ENCODE peak calls at places on chromosomes 6 and 20, in six cellular contexts. One of them, this sample, is unnamed.

GRCh38 chr6:136550330-136551071 is at the start of gene MAP7:
- DNase-seq in upper lobe of left lung: peak; percentile 87
- DNase-seq in transverse colon: peak; percentile 91
- DNase-seq in sigmoid colon: peak; percentile 70
- DNase-seq in endothelial cell of umbilical vein: peak; percentile 30
- DNase-seq in GM23338: peak; percentile 96
- DNase-seq in this sample: peak; percentile 94

GRCh38 chr20:25250508-25250907 is 2.6 kb downstream of the PYGB start:
- DNase-seq in upper lobe of left lung: no peak
- DNase-seq in transverse colon: peak; percentile 8
- DNase-seq in sigmoid colon: no peak
- DNase-seq in endothelial cell of umbilical vein: no peak
- DNase-seq in GM23338: no peak
- DNase-seq in this sample: no peak

GRCh38 chr6:158897236-158897635 is 78.1 kb upstream of the EZR start:
- DNase-seq in upper lobe of left lung: no peak
- DNase-seq in transverse colon: no peak
- DNase-seq in sigmoid colon: no peak
- DNase-seq in endothelial cell of umbilical vein: no peak
- DNase-seq in GM23338: no peak
- DNase-seq in this sample: peak; percentile 55

GRCh38 chr6:163324326-163324927 is 90.1 kb upstream of the QKI start:
- DNase-seq in upper lobe of left lung: no peak
- DNase-seq in transverse colon: no peak
- DNase-seq in sigmoid colon: no peak
- DNase-seq in endothelial cell of umbilical vein: no peak
- DNase-seq in GM23338: no peak
- DNase-seq in this sample: no peak

GRCh38 chr6:73131706-73132105 is 93.6 kb downstream of the KHDC1L start:
- DNase-seq in upper lobe of left lung: no peak
- DNase-seq in transverse colon: no peak
- DNase-seq in sigmoid colon: no peak
- DNase-seq in endothelial cell of umbilical vein: no peak
- DNase-seq in GM23338: no peak
- DNase-seq in this sample: no peak

GRCh38 chr6:77403424-77403823 is 59.9 kb downstream of the HTR1B start:
- DNase-seq in upper lobe of left lung: no peak
- DNase-seq in transverse colon: no peak
- DNase-seq in sigmoid colon: no peak
- DNase-seq in endothelial cell of umbilical vein: no peak
- DNase-seq in GM23338: no peak
- DNase-seq in this sample: no peak

GRCh38 chr6:100999034-100999597 is 118.0 kb upstream of the ASCC3 start:
- DNase-seq in upper lobe of left lung: no peak
- DNase-seq in transverse colon: no peak
- DNase-seq in sigmoid colon: no peak
- DNase-seq in endothelial cell of umbilical vein: no peak
- DNase-seq in GM23338: peak; percentile 44
- DNase-seq in this sample: no peak

GRCh38 chr6:34202329-34203201 is 34.1 kb upstream of the HMGA1 start:
- DNase-seq in upper lobe of left lung: no peak
- DNase-seq in transverse colon: no peak
- DNase-seq in sigmoid colon: no peak
- DNase-seq in endothelial cell of umbilical vein: no peak
- DNase-seq in GM23338: peak; percentile 43
- DNase-seq in this sample: no peak

GRCh38 chr6:168093634-168094033 is 14.6 kb upstream of the FRMD1 start:
- DNase-seq in upper lobe of left lung: no peak
- DNase-seq in transverse colon: no peak
- DNase-seq in sigmoid colon: no peak
- DNase-seq in endothelial cell of umbilical vein: no peak
- DNase-seq in GM23338: no peak
- DNase-seq in this sample: no peak

GRCh38 chr6:1015819-1016218 is 296.1 kb upstream of the FOXQ1 start:
- DNase-seq in upper lobe of left lung: no peak
- DNase-seq in transverse colon: no peak
- DNase-seq in sigmoid colon: no peak
- DNase-seq in endothelial cell of umbilical vein: no peak
- DNase-seq in GM23338: no peak
- DNase-seq in this sample: no peak

GRCh38 chr6:1014431-1014807 is 297.5 kb upstream of the FOXQ1 start:
- DNase-seq in upper lobe of left lung: no peak
- DNase-seq in transverse colon: no peak
- DNase-seq in sigmoid colon: no peak
- DNase-seq in endothelial cell of umbilical vein: no peak
- DNase-seq in GM23338: no peak
- DNase-seq in this sample: no peak

GRCh38 chr6:1016329-1017302 is 295.3 kb upstream of the FOXQ1 start:
- DNase-seq in upper lobe of left lung: no peak
- DNase-seq in transverse colon: no peak
- DNase-seq in sigmoid colon: no peak
- DNase-seq in endothelial cell of umbilical vein: no peak
- DNase-seq in GM23338: no peak
- DNase-seq in this sample: no peak

GRCh38 chr6:1009041-1009440 is 302.9 kb upstream of the FOXQ1 start:
- DNase-seq in upper lobe of left lung: no peak
- DNase-seq in transverse colon: no peak
- DNase-seq in sigmoid colon: no peak
- DNase-seq in endothelial cell of umbilical vein: no peak
- DNase-seq in GM23338: no peak
- DNase-seq in this sample: no peak

GRCh38 chr6:1013656-1014430 is 298.1 kb upstream of the FOXQ1 start:
- DNase-seq in upper lobe of left lung: no peak
- DNase-seq in transverse colon: no peak
- DNase-seq in sigmoid colon: no peak
- DNase-seq in endothelial cell of umbilical vein: no peak
- DNase-seq in GM23338: no peak
- DNase-seq in this sample: no peak
- TF ChIP-seq POLR2AphosphoS5 in upper lobe of left lung: no peak
- TF ChIP-seq POLR2AphosphoS5 in transverse colon: no peak
- TF ChIP-seq POLR2AphosphoS5 in sigmoid colon: no peak
- TF ChIP-seq POLR2AphosphoS5 in endothelial cell of umbilical vein: no peak
- TF ChIP-seq POLR2AphosphoS5 in GM23338: no peak
- TF ChIP-seq POLR2AphosphoS5 in this sample: no peak

GRCh38 chr6:6407061-6407723 is 86.7 kb upstream of the F13A1 start:
- DNase-seq in upper lobe of left lung: no peak
- DNase-seq in transverse colon: no peak
- DNase-seq in sigmoid colon: no peak
- DNase-seq in endothelial cell of umbilical vein: no peak
- DNase-seq in GM23338: no peak
- DNase-seq in this sample: no peak
- TF ChIP-seq POLR2AphosphoS5 in upper lobe of left lung: no peak
- TF ChIP-seq POLR2AphosphoS5 in transverse colon: no peak
- TF ChIP-seq POLR2AphosphoS5 in sigmoid colon: no peak
- TF ChIP-seq POLR2AphosphoS5 in endothelial cell of umbilical vein: no peak
- TF ChIP-seq POLR2AphosphoS5 in GM23338: no peak
- TF ChIP-seq POLR2AphosphoS5 in this sample: no peak

GRCh38 chr20:36998652-36999051 is 47.1 kb upstream of the SAMHD1 start:
- DNase-seq in upper lobe of left lung: no peak
- DNase-seq in transverse colon: no peak
- DNase-seq in sigmoid colon: no peak
- DNase-seq in endothelial cell of umbilical vein: no peak
- DNase-seq in GM23338: no peak
- DNase-seq in this sample: no peak

GRCh38 chr20:36988494-36988966 is 37.0 kb upstream of the SAMHD1 start:
- DNase-seq in upper lobe of left lung: no peak
- DNase-seq in transverse colon: no peak
- DNase-seq in sigmoid colon: no peak
- DNase-seq in endothelial cell of umbilical vein: peak; percentile 91
- DNase-seq in GM23338: no peak
- DNase-seq in this sample: no peak

GRCh38 chr20:36997121-36997520 is 45.6 kb upstream of the SAMHD1 start:
- DNase-seq in upper lobe of left lung: no peak
- DNase-seq in transverse colon: no peak
- DNase-seq in sigmoid colon: no peak
- DNase-seq in endothelial cell of umbilical vein: no peak
- DNase-seq in GM23338: no peak
- DNase-seq in this sample: no peak

GRCh38 chr20:36991708-36992107 is 40.2 kb upstream of the SAMHD1 start:
- DNase-seq in upper lobe of left lung: no peak
- DNase-seq in transverse colon: no peak
- DNase-seq in sigmoid colon: no peak
- DNase-seq in endothelial cell of umbilical vein: no peak
- DNase-seq in GM23338: no peak
- DNase-seq in this sample: no peak

DNA sequence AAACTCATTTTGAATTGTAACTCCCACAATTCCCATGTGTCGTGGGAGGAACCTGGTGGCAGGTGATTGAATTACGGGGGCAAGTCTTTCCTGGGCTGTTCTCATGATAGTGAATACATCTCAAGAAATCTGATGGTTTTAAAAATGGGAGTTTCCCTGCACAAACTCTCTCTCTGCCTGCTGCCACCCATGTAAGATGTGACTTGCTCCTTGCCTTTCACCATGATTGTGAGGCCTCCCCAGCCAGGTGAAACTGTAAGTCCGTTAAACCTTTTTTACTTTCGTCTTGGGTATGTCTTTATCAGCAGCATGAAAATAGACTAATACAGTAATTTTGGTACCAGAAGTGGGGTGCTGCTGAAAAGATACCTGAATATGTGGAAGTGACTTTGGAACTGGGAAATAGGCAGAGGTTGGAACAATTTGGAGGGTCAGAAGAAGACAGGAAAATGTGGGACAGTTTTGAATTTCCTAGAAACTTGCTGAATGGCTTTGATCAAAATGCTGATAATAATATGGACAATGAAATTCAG is 41.4 kb upstream of the SAMHD1 start:
- DNase-seq in upper lobe of left lung: no peak
- DNase-seq in transverse colon: no peak
- DNase-seq in sigmoid colon: no peak
- DNase-seq in endothelial cell of umbilical vein: no peak
- DNase-seq in GM23338: no peak
- DNase-seq in this sample: no peak
- TF ChIP-seq POLR2AphosphoS5 in upper lobe of left lung: no peak
- TF ChIP-seq POLR2AphosphoS5 in transverse colon: no peak
- TF ChIP-seq POLR2AphosphoS5 in sigmoid colon: no peak
- TF ChIP-seq POLR2AphosphoS5 in endothelial cell of umbilical vein: no peak
- TF ChIP-seq POLR2AphosphoS5 in GM23338: no peak
- TF ChIP-seq POLR2AphosphoS5 in this sample: no peak

DNA sequence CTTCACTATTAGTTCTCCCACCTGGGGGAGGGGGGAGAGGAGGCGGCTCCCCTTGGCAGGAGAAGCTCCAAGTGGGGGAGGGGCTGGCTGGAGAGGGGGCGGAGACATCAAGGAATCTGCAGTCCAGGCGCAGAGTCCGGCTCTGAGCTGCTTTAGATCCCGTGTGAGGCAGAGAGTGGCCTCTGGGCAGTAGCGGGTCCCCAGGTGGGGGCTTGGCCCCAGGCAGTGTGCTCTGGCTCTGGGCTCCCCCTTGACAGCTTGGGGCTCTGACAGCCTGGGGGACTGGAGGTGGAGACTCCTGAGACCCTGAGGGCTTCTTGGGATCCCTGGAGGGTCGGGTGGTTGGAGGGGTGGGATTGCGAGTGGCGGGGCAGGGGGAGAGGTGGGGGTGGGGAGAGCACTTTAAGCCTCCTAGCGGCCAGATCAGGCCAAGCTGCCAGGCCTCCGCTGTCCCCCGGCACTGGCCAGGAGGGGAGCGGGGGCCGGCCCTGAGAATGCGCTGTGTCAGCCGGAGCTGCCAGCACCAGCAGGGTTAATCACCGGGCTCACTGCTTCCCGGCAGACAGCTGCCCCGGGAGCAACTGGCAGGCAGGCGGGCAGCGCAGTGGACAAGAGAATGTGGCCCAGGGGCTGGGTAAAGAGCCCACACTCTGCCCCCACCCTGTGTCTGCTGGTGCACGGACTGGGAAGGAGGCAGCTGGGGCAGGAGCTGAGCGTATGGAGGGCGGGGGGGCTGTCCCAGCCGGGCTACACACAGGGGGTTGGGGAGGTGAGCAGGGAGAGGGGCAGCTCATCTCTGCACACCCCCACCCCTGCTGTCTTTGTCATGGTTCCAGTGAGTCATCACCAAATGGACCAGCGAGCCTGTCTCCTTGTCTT is 1.8 kb upstream of the LAMA5 start:
- DNase-seq in upper lobe of left lung: peak; percentile 66
- DNase-seq in transverse colon: peak; percentile 59
- DNase-seq in sigmoid colon: peak; percentile 91
- DNase-seq in endothelial cell of umbilical vein: peak; percentile 50
- DNase-seq in GM23338: peak; percentile 88
- DNase-seq in this sample: no peak
- TF ChIP-seq POLR2AphosphoS5 in upper lobe of left lung: no peak
- TF ChIP-seq POLR2AphosphoS5 in transverse colon: peak; percentile 12
- TF ChIP-seq POLR2AphosphoS5 in sigmoid colon: peak; percentile 53
- TF ChIP-seq POLR2AphosphoS5 in endothelial cell of umbilical vein: peak; percentile 18
- TF ChIP-seq POLR2AphosphoS5 in GM23338: peak; percentile 56
- TF ChIP-seq POLR2AphosphoS5 in this sample: no peak